ENCODE peak calls at places on chromosomes 12 and 14, in five cellular contexts. O, E, Y, W and P are unnamed samples.

GRCh38 chr12:27652174-27652763 is 44.0 kb upstream of the REP15 start:
- DNase-seq in O (peak; percentile 76), Y (peak; percentile 86), E (no peak), W (peak; percentile 36), P (no peak)

GRCh38 chr14:65470404-65470880 is 57.9 kb downstream of the FUT8 start:
- DNase-seq in E (no peak), W (no peak), Y (no peak), O (no peak), P (no peak)

GRCh38 chr14:80618751-80619329 is 322.7 kb downstream of the CEP128 start:
- DNase-seq in W (no peak), E (no peak), O (no peak), Y (no peak), P (no peak)

GRCh38 chr14:65330416-65330815 is 82.1 kb upstream of the FUT8 start:
- DNase-seq in W (no peak), E (no peak), O (no peak), Y (no peak), P (no peak)

GRCh38 chr14:96053600-96054381 is 14.6 kb downstream of the C14orf132 start:
- DNase-seq in E (peak; percentile 64), W (peak; percentile 91), Y (no peak), O (peak; percentile 93), P (peak; percentile 91)

GRCh38 chr12:113396200-113396599 is 7.5 kb downstream of the SDS start:
- DNase-seq in Y (no peak), E (no peak), W (no peak), O (no peak), P (no peak)

GRCh38 chr12:15001733-15002471 is 29.1 kb downstream of the PDE6H start:
- DNase-seq in O (peak; percentile 85), E (peak; percentile 62), W (no peak), Y (no peak), P (peak; percentile 91)

GRCh38 chr12:56151672-56152131 is 685 bp upstream of the MYL6B start:
- DNase-seq in W (no peak), O (no peak), E (peak; percentile 54), Y (no peak), P (no peak)

GRCh38 chr14:100304825-100305445 is 1.3 kb downstream of the SLC25A29 start:
- DNase-seq in W (peak; percentile 55), Y (peak; percentile 51), O (peak; percentile 62), E (peak; percentile 74), P (no peak)

GRCh38 chr12:124457287-124458219 is 109.9 kb downstream of the NCOR2 start:
- DNase-seq in O (peak; percentile 92), E (peak; percentile 88), Y (no peak), W (no peak), P (peak; percentile 95)

GRCh38 chr12:120581998-120582397 is 796 bp upstream of the POP5 start:
- DNase-seq in E (no peak), Y (peak; percentile 38), W (no peak), O (no peak), P (no peak)

GRCh38 chr12:120583478-120584030 is 2.4 kb upstream of the POP5 start:
- DNase-seq in W (peak; percentile 68), O (peak; percentile 71), E (peak; percentile 77), Y (peak; percentile 67), P (peak; percentile 85)

GRCh38 chr12:120579179-120579578 is 2.0 kb downstream of the POP5 start:
- DNase-seq in E (no peak), Y (no peak), W (no peak), O (no peak), P (no peak)

GRCh38 chr12:120584343-120585149 is 3.3 kb upstream of the POP5 start:
- DNase-seq in O (peak; percentile 26), W (no peak), E (peak; percentile 61), Y (peak; percentile 30), P (peak; percentile 68)

DNA sequence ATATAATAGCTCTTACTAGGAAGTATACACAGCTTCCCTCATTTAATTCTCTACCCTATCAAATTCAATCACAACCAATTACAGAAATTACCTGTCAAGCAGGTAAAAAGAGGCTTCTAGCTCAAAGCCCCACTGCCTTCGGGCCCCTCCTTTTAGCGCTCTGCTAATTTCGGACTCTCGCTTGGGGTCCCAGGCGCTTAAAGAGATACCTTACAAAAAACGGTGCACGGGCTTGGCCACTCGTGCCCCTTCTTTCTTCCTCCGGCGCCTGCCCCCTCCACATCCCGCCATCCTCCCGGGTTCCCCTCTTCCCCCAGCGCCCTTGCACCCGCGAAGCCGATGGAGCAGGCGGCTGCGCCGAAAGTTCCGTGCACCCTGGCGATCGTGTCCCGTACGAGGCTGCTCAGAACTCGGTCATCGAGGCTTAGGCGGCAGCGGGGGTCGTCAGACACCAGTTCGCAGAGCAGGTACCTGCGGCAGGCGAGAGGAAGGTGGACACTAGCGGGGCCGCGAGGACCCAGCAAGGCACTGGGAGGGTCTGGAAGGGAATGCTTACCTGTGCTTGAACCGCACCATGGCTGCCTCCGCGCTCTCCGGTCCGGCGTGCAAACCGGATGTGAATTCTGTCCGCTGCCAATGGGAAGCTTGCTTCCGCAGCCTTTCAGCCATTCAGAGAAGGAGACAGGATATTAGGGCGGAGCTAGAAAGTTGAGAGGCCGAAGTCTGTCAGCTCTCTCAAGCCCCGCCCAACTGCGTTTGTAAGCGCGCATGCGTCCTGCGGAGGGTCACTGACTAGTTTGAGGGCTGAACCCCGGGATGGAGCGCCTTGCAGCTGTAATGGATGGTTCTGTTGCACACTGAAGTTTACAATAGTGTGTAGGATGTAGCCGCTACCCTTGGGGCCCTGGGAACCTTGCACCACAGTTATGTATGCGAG is at the start of gene POP5:
- DNase-seq in O (peak; percentile 97), W (peak; percentile 86), E (peak; percentile 97), Y (peak; percentile 97), P (peak; percentile 98)
- TF ChIP-seq POLR2A in O (peak; percentile 19), W (peak; percentile 90), E (peak; percentile 77), Y (peak; percentile 71), P (peak; percentile 20)

DNA sequence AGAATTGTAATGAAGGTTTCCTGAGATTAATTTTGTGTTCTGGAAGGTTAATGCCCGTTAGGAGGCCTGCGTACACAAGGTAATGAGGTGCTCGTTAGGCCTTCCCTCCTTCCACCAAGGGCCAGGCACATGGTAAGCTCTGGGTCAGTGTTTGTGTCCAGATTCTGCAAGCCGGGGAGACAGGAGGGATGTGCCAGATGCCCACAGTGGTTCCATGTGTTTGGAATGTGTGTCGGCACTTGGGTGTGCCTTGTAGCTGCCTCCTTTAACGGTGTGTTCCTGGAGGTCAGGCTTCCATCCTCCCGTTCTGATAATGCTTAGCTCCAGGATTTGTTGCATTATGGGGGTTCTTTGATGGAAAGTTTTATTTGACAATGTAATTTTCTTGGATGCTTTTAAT is 5.7 kb downstream of the TRAF3 start:
- DNase-seq in Y (no peak), O (no peak), E (no peak), W (no peak), P (no peak)
- TF ChIP-seq POLR2A in Y (no peak), O (no peak), E (no peak), W (no peak), P (no peak)

DNA sequence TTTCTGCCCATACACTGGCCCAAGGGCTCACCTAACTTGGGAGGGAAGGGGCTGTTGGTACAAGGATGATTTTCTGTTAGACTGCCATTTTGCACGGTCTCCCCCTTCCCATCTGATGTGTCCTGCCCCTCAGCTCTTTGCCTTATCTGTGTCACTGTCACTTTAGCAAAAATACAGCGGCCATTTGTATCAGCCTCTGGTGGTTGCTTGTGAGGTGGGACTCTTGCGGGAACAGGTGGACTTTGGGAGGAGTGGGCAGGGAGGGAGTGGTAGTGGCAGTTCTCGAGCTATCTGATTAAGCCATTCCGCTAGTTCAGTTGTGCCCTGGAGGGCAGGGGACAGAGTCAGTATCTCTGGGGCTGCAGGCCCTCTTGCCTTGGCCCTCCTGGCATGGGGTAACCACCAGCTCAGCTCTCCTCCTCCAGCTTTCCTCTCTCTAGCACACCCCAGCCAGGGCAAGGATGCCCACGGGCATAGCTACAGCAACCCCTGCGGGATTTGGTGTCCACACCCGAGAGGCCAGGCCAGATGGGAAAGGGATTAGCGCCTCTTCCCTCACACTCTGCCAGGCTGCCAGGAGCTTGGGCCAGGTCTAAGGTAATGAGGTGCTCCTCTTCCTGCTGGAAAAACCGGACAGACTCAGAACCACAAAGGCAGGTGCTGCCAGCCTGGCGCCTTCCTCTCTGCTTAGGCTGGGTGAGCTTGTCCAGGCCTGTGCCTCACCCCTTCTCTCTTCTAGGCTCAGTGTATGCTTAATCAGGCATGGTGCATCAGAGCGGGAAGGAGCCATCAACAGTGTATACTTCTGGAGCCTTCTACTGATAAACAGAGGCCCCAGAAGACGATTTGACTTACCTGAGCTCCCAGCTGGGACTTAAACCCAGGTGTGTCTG is 8.7 kb downstream of the SLC48A1 start:
- DNase-seq in Y (no peak), O (no peak), E (no peak), W (no peak), P (no peak)
- TF ChIP-seq POLR2A in Y (peak; percentile 9), O (no peak), E (no peak), W (no peak), P (no peak)

GRCh38 chr12:107091989-107092641 is 1.2 kb downstream of the CRY1 start:
- DNase-seq in E (no peak), Y (peak; percentile 97), O (peak; percentile 43), W (peak; percentile 35), P (no peak)
- TF ChIP-seq POLR2A in E (no peak), Y (no peak), O (peak; percentile 24), W (no peak), P (no peak)